ENCODE peak calls at places on chromosome 11, in seven cellular contexts. O, C, F, V, K, L and I are unnamed samples.

GRCh38 chr11:36451681-36452080 is 58.4 kb downstream of the TRAF6 start:
- DNase-seq in O (no peak), C (no peak), F (no peak), V (no peak), K (no peak), L (no peak), I (no peak)

GRCh38 chr11:12269104-12269441 is 108.3 kb upstream of the PARVA start:
- DNase-seq in O (peak), C (no peak), F (no peak), V (no peak), K (no peak), L (no peak), I (no peak)

GRCh38 chr11:1516273-1517067 is 29.9 kb upstream of the MOB2 start:
- DNase-seq in O (peak), C (no peak), F (no peak), V (peak), K (no peak), L (no peak), I (no peak)

GRCh38 chr11:76577199-76577920 is 93.2 kb downstream of the LRRC32 start:
- DNase-seq in O (peak), C (peak), F (no peak), V (no peak), K (no peak), L (peak), I (peak)

GRCh38 chr11:13309156-13309555 is 31.6 kb downstream of the BMAL1 start:
- DNase-seq in O (no peak), C (no peak), F (no peak), V (peak), K (no peak), L (no peak), I (no peak)

GRCh38 chr11:128862913-128863660 is 4.0 kb downstream of the KCNJ1 start:
- DNase-seq in O (peak), C (no peak), F (no peak), V (no peak), K (no peak), L (no peak), I (no peak)

GRCh38 chr11:36162282-36162825 is 126.9 kb downstream of the COMMD9 start:
- DNase-seq in O (no peak), C (no peak), F (no peak), V (no peak), K (no peak), L (no peak), I (no peak)

GRCh38 chr11:47881145-47881544 is 33.0 kb upstream of the NUP160 start:
- DNase-seq in O (no peak), C (no peak), F (no peak), V (peak), K (no peak), L (no peak), I (no peak)

GRCh38 chr11:134401825-134402809 is 9.9 kb downstream of the B3GAT1 start:
- DNase-seq in O (no peak), C (no peak), F (no peak), V (peak), K (no peak), L (no peak), I (no peak)

GRCh38 chr11:57349491-57350274 is 11.5 kb downstream of the P2RX3 start:
- DNase-seq in O (peak), C (peak), F (peak), V (peak), K (peak), L (peak), I (no peak)

GRCh38 chr11:61109671-61110070 is 7.4 kb downstream of the CD5 start:
- DNase-seq in O (no peak), C (peak), F (no peak), V (no peak), K (no peak), L (no peak), I (no peak)

GRCh38 chr11:61106296-61106695 is 4.0 kb downstream of the CD5 start:
- DNase-seq in O (no peak), C (peak), F (no peak), V (no peak), K (no peak), L (no peak), I (no peak)

GRCh38 chr11:61106906-61107470 is 4.7 kb downstream of the CD5 start:
- DNase-seq in O (no peak), C (peak), F (no peak), V (no peak), K (no peak), L (no peak), I (no peak)

GRCh38 chr11:61108847-61109585 is 6.7 kb downstream of the CD5 start:
- DNase-seq in O (no peak), C (peak), F (no peak), V (peak), K (no peak), L (no peak), I (no peak)

DNA sequence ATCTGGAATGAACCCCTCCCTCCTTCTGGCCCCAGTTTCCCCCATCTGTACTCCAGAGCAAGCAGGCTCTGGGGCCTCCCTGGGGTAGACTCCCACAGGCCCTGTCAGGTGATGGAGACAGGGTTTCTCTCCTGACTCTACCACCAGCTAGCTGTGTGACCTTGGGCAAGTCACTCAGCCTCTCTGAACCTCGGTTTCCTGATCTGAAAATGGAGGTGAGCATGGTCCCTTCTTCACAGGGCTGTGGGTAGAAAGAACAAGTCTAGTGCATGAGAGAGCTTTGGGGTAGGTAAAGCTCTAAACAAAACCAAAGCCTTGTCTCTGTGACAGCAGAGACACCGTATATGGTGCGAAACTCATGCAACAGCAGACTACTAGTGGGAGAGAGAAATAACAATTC is 5.6 kb downstream of the CD5 start:
- DNase-seq in O (no peak), C (no peak), F (no peak), V (no peak), K (no peak), L (no peak), I (no peak)
- H3K27ac ChIP-seq in O (no peak), C (no peak), F (peak), V (no peak), K (no peak), L (no peak), I (no peak)

DNA sequence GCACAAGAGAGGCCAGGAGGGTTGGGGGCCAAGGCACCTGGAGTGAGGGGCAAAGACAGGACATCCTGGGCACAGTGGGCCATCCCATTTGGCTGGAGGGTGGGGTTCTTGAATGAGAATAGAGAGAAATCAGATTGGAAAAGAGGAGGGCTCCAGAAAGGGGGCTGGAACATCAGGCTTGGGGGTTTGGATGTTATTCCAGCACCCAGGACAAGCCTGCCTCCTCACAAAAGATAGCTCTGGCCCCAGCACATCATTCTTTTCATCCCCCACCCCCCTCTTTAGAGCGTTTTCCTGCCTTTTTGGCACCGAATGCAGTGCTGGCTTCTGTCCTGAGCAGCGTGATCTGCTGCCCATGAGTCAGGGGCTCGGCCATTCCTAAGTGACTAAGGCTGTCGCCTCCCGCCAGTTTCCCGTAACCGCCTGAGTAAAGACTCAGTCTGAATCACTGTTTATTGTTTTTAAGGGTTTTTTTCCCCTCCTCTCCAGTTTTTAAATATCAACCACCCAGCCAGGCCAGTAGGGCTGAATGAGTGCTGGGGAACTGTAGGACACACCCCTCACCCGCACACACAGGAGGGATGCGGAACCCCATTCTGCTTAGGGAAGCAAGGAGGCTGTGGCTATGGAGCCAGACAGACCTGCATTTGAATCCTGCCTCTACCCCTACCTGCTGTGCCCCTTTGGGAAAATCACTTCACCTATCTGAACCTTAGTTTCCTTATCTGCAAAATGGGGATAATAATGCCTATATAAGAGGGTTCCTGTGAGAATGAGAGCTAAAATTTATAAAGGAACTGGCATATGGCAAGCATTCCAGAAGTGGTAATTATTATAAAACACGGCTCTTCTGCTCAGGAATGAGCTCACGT is 32.4 kb upstream of the NAV2 start:
- DNase-seq in O (peak), C (peak), F (no peak), V (no peak), K (no peak), L (peak), I (peak)
- H3K27ac ChIP-seq in O (peak), C (peak), F (no peak), V (no peak), K (no peak), L (peak), I (peak)

GRCh38 chr11:73551697-73552096 is 46.2 kb downstream of the FAM168A start:
- DNase-seq in O (no peak), C (no peak), F (no peak), V (no peak), K (no peak), L (no peak), I (no peak)
- H3K27ac ChIP-seq in O (no peak), C (no peak), F (no peak), V (no peak), K (no peak), L (no peak), I (no peak)

DNA sequence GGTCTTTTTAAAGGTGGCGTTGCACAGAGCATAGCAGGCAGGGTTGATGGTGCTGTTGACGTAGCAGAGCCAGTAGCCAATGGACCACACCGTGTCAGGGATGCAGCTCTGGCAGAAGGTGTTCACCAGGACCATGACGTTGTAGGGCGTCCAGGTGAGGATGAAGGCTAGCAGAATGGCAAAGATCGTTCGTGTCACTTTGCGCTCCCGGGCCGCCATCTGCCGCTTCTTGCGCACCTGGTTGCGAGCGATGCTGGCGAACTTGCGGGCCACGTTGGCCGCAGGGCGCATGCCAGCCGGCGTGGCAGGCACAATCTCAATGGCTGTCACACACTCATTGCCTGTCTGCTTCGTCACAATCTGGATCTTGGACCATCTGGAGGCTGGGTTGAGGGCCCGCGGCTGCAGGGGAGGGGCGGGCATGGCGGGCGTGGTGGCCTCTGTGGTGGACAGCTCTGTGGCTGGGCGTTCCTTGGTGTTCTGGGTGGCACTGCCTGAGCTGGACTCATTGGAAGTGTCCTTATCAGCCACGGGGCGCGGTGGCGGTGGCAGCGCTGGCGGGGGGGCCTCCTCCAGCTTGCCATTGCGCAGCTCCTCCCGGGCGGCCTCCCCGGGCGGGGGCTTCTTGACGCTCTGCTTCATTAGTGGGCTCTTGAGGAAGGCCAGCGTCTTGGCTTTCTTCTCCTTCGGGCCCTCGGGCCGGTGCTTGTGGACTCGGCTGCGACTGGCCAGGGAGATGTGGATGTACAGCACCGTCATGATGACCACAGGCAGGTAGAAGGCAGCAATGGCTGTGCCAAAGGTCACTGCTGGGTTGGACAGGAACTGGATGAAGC is 3.9 kb downstream of the MDK start:
- DNase-seq in O (no peak), C (no peak), F (no peak), V (peak), K (no peak), L (no peak), I (no peak)
- H3K27ac ChIP-seq in O (no peak), C (no peak), F (no peak), V (no peak), K (no peak), L (no peak), I (no peak)

GRCh38 chr11:58577441-58578135 is 1.3 kb upstream of the ZFP91 start:
- DNase-seq in O (peak), C (peak), F (peak), V (peak), K (no peak), L (peak), I (peak)

GRCh38 chr11:58578635-58579191 is at the start of gene ZFP91:
- DNase-seq in O (peak), C (peak), F (peak), V (peak), K (peak), L (peak), I (peak)

GRCh38 chr11:58578136-58578634 is 678 bp upstream of the ZFP91 start:
- DNase-seq in O (peak), C (peak), F (peak), V (peak), K (peak), L (peak), I (peak)

GRCh38 chr11:58575377-58576020 is at the start of gene LPXN:
- DNase-seq in O (peak), C (no peak), F (peak), V (no peak), K (no peak), L (peak), I (peak)

DNA sequence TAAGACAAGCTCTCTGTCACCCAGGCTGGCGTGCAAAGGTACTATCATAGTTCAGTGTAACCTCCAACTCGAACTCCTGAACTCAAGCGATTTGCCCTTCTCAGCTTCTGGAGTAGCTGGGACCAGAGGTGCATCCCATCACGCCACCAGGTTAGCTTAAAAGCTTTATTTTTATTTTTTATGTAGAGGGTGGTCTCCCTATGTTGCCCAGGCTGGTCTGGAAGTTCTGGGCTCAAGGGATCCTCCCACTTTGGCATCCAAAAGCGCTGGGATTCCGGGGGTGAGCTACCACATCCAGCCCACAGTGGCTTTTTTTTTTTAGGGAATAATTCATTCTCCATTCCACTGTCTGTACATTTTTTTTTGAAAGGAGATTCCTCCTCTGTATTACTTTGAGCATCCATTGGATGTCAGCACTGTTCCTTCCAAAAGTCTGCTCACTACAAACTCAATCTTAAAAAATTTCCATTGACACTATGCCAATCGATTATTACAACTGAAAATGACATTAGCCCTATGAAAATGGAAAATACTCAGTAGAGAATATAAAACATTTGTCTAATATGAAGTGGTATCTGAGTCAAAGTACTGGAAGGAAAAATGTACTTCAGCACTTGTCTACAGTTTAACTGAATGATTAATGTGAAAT is 1.3 kb upstream of the LPXN start:
- DNase-seq in O (peak), C (no peak), F (no peak), V (no peak), K (no peak), L (peak), I (no peak)
- H3K27ac ChIP-seq in O (peak), C (peak), F (peak), V (peak), K (no peak), L (peak), I (peak)

DNA sequence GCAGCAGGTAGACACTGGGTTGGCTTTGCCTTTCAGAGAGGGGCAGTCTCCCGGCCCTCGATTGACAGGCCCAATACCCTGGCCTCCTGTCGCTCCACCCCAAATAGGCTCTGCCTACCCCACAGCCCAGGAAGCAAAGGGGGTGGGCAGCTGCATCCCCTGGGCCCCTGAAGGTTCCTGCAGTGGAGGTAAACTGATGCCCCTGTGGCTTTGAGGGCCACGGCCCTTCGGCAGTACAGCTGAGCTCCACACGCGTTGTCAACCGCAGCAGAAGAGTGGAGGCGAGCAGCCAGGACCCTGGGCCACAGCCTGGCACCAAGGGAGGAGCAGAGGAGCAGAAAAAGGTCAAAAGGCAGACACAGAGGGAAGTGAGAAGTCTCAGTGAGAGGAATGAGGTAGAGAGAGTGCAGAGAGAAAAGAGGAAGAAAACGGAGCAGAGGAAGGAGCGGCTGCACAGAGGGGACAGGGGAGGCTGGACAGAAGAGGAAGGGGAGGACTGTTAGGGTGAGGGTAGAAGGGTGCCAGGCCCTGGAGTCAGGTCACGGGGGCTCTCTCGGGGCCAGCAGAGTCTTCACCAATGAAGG is 64.0 kb downstream of the SLC22A12 start:
- DNase-seq in O (no peak), C (peak), F (no peak), V (no peak), K (no peak), L (no peak), I (no peak)
- H3K27ac ChIP-seq in O (no peak), C (no peak), F (no peak), V (no peak), K (no peak), L (no peak), I (no peak)

GRCh38 chr11:61041755-61042518 is 60.4 kb upstream of the CD5 start:
- DNase-seq in O (peak), C (no peak), F (peak), V (peak), K (peak), L (no peak), I (no peak)
- H3K27ac ChIP-seq in O (no peak), C (peak), F (peak), V (peak), K (peak), L (no peak), I (no peak)

GRCh38 chr11:8839957-8840945 is 70.7 kb upstream of the AKIP1 start:
- DNase-seq in O (peak), C (no peak), F (no peak), V (peak), K (peak), L (no peak), I (no peak)
- H3K27ac ChIP-seq in O (no peak), C (peak), F (no peak), V (peak), K (peak), L (no peak), I (no peak)

DNA sequence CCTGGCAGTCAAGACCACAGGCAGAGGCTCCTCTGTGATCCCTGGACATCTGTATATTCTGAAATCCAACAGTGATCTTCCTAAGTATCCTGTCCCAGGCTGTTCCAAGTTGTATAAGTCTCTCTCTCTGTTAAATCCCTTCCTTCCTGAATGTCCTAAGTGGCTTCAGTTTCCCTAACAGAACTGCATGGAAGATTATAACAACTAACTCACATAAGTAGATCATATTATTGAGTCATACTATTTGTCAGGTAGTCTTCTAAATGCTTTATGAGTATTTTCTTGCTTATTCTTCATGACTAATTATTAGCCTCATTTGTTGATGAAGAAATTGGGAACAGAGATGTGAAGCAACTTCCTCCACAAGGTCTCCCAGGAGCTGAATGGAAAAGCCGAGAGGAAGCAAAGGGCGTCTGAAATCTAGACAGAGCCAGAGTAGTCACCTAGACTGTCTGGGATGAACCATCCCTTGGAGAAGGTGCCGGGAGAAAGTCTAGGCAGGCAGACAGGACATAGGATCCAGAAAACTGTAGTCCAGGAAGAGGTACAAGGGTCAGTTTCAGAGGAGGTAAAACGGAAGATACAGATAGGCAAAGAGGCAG is 93.2 kb upstream of the FAT3 start:
- DNase-seq in O (peak), C (no peak), F (no peak), V (no peak), K (no peak), L (no peak), I (peak)
- H3K27ac ChIP-seq in O (no peak), C (no peak), F (no peak), V (no peak), K (no peak), L (no peak), I (peak)

DNA sequence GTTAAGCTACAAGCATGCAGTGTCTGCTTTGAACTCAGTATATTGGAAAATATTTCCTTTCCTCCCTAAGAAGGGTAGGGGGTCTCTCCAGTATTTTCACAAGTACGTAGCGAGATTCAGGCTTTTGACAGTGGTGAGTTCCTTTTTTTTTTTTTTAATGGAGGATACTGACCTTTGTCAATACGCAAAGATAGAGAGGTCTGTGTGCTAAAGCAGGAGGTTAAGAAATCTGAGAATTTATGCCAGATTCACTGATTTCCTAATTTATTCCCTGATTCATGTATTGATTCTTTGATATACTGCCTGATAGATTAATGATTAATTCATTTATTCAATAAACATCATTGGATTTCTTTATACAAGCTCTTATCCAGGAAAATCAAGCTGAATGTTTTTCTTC is 106.7 kb upstream of the CADM1 start:
- DNase-seq in O (no peak), C (no peak), F (no peak), V (no peak), K (no peak), L (no peak), I (no peak)
- H3K27ac ChIP-seq in O (no peak), C (no peak), F (no peak), V (no peak), K (no peak), L (no peak), I (no peak)